ENCODE peak calls at places on chromosomes 7 and 10, in four cellular contexts. One of them, this sample, is unnamed.

GRCh38 chr10:34473174-34474059 is 341.7 kb downstream of the PARD3 start:
- DNase-seq in CD8-positive, alpha-beta T cell: no peak
- DNase-seq in vagina: no peak
- DNase-seq in ovary: no peak
- DNase-seq in this sample: no peak

GRCh38 chr7:115068220-115068619 is 146.3 kb downstream of the MDFIC start:
- DNase-seq in ovary: no peak
- DNase-seq in vagina: no peak
- DNase-seq in CD8-positive, alpha-beta T cell: no peak
- DNase-seq in this sample: no peak

GRCh38 chr10:6020806-6021205 is 41.4 kb downstream of the IL2RA start:
- DNase-seq in CD8-positive, alpha-beta T cell: no peak
- DNase-seq in vagina: no peak
- DNase-seq in ovary: no peak
- DNase-seq in this sample: peak; percentile 52

GRCh38 chr7:121953601-121954000 is 80.6 kb downstream of the PTPRZ1 start:
- DNase-seq in ovary: no peak
- DNase-seq in vagina: no peak
- DNase-seq in CD8-positive, alpha-beta T cell: no peak
- DNase-seq in this sample: no peak

GRCh38 chr7:44634839-44635591 is 28.6 kb downstream of the OGDH start:
- DNase-seq in vagina: no peak
- DNase-seq in ovary: no peak
- DNase-seq in CD8-positive, alpha-beta T cell: no peak
- DNase-seq in this sample: peak; percentile 89

GRCh38 chr10:59678884-59679301 is 30.8 kb downstream of the SLC16A9 start:
- DNase-seq in vagina: no peak
- DNase-seq in ovary: no peak
- DNase-seq in CD8-positive, alpha-beta T cell: no peak
- DNase-seq in this sample: no peak

GRCh38 chr7:155512246-155512887 is 34.0 kb downstream of the CNPY1 start:
- DNase-seq in ovary: no peak
- DNase-seq in CD8-positive, alpha-beta T cell: no peak
- DNase-seq in vagina: no peak
- DNase-seq in this sample: no peak

GRCh38 chr10:95457319-95457886 is 103.8 kb downstream of the SORBS1 start:
- DNase-seq in ovary: no peak
- DNase-seq in vagina: no peak
- DNase-seq in CD8-positive, alpha-beta T cell: no peak
- DNase-seq in this sample: no peak

GRCh38 chr10:121804460-121804859 is 123.4 kb downstream of the ATE1 start:
- DNase-seq in vagina: no peak
- DNase-seq in ovary: no peak
- DNase-seq in CD8-positive, alpha-beta T cell: no peak
- DNase-seq in this sample: no peak

GRCh38 chr7:133061357-133061756 is 20.5 kb downstream of the CHCHD3 start:
- DNase-seq in CD8-positive, alpha-beta T cell: no peak
- DNase-seq in vagina: no peak
- DNase-seq in ovary: no peak
- DNase-seq in this sample: no peak

GRCh38 chr10:69684020-69684980 is 54.3 kb downstream of the FAM241B start:
- DNase-seq in ovary: peak; percentile 34
- DNase-seq in vagina: no peak
- DNase-seq in CD8-positive, alpha-beta T cell: no peak
- DNase-seq in this sample: no peak

GRCh38 chr10:117926491-117926890 is 120.2 kb downstream of the RAB11FIP2 start:
- DNase-seq in ovary: no peak
- DNase-seq in vagina: peak; percentile 13
- DNase-seq in CD8-positive, alpha-beta T cell: no peak
- DNase-seq in this sample: no peak

GRCh38 chr10:60048146-60048545 is 141.8 kb upstream of the CCDC6 start:
- DNase-seq in CD8-positive, alpha-beta T cell: no peak
- DNase-seq in ovary: no peak
- DNase-seq in vagina: no peak
- DNase-seq in this sample: no peak

GRCh38 chr7:149782682-149783345 is 9.4 kb upstream of the ZNF467 start:
- DNase-seq in CD8-positive, alpha-beta T cell: no peak
- DNase-seq in vagina: no peak
- DNase-seq in ovary: no peak
- DNase-seq in this sample: no peak

GRCh38 chr10:53111529-53111928 is 338.9 kb upstream of the MBL2 start:
- DNase-seq in CD8-positive, alpha-beta T cell: no peak
- DNase-seq in vagina: no peak
- DNase-seq in ovary: no peak
- DNase-seq in this sample: no peak

GRCh38 chr10:121157998-121158397 is 306.8 kb downstream of the WDR11 start:
- DNase-seq in vagina: no peak
- DNase-seq in ovary: no peak
- DNase-seq in CD8-positive, alpha-beta T cell: no peak
- DNase-seq in this sample: no peak

GRCh38 chr7:26340476-26341018 is 48.9 kb downstream of the SNX10 start:
- DNase-seq in vagina: no peak
- DNase-seq in CD8-positive, alpha-beta T cell: no peak
- DNase-seq in ovary: no peak
- DNase-seq in this sample: no peak

GRCh38 chr7:94584113-94584512 is 71.8 kb downstream of the SGCE start:
- DNase-seq in ovary: no peak
- DNase-seq in CD8-positive, alpha-beta T cell: no peak
- DNase-seq in vagina: no peak
- DNase-seq in this sample: no peak

GRCh38 chr10:119302591-119303253 is 95.4 kb downstream of the GRK5 start:
- DNase-seq in ovary: no peak
- DNase-seq in CD8-positive, alpha-beta T cell: no peak
- DNase-seq in vagina: no peak
- DNase-seq in this sample: no peak

GRCh38 chr7:47634273-47634672 is 52.4 kb upstream of the TNS3 start:
- DNase-seq in CD8-positive, alpha-beta T cell: no peak
- DNase-seq in vagina: no peak
- DNase-seq in ovary: no peak
- DNase-seq in this sample: no peak

GRCh38 chr7:31492086-31492485 is 21.8 kb upstream of the ITPRID1 start:
- DNase-seq in CD8-positive, alpha-beta T cell: no peak
- DNase-seq in ovary: no peak
- DNase-seq in vagina: no peak
- DNase-seq in this sample: no peak

GRCh38 chr10:70266056-70266455 is 17.7 kb downstream of the NPFFR1 start:
- DNase-seq in CD8-positive, alpha-beta T cell: no peak
- DNase-seq in ovary: no peak
- DNase-seq in vagina: no peak
- DNase-seq in this sample: no peak

GRCh38 chr10:58220769-58221448 is 46.8 kb downstream of the IPMK start:
- DNase-seq in vagina: no peak
- DNase-seq in CD8-positive, alpha-beta T cell: no peak
- DNase-seq in ovary: no peak
- DNase-seq in this sample: no peak

GRCh38 chr7:84042110-84042539 is 152.5 kb downstream of the SEMA3A start:
- DNase-seq in CD8-positive, alpha-beta T cell: no peak
- DNase-seq in ovary: no peak
- DNase-seq in vagina: no peak
- DNase-seq in this sample: no peak

GRCh38 chr10:31520982-31521381 is 202.0 kb downstream of the ZEB1 start:
- DNase-seq in vagina: no peak
- DNase-seq in ovary: no peak
- DNase-seq in CD8-positive, alpha-beta T cell: no peak
- DNase-seq in this sample: no peak

GRCh38 chr7:139570119-139570518 is 46.6 kb downstream of the CLEC2L start:
- DNase-seq in vagina: peak; percentile 56
- DNase-seq in ovary: no peak
- DNase-seq in CD8-positive, alpha-beta T cell: no peak
- DNase-seq in this sample: no peak

GRCh38 chr7:38796636-38797501 is 112.1 kb downstream of the VPS41 start:
- DNase-seq in CD8-positive, alpha-beta T cell: peak; percentile 53
- DNase-seq in ovary: peak; percentile 20
- DNase-seq in vagina: no peak
- DNase-seq in this sample: peak; percentile 51

GRCh38 chr10:79446451-79447020 is 1.1 kb upstream of the ZCCHC24 start:
- DNase-seq in ovary: peak; percentile 84
- DNase-seq in CD8-positive, alpha-beta T cell: peak; percentile 29
- DNase-seq in vagina: peak; percentile 92
- DNase-seq in this sample: peak; percentile 67
- H3K4me3 ChIP-seq in ovary: peak overlapping the region; percentile 99
- H3K4me3 ChIP-seq in CD8-positive, alpha-beta T cell: peak overlapping the region; percentile 59
- H3K4me3 ChIP-seq in vagina: peak overlapping the region; percentile 86
- H3K4me3 ChIP-seq in this sample: peak overlapping the region; percentile 89

GRCh38 chr7:74349621-74350020 is 60.4 kb downstream of the CLIP2 start:
- DNase-seq in vagina: no peak
- DNase-seq in CD8-positive, alpha-beta T cell: no peak
- DNase-seq in ovary: no peak
- DNase-seq in this sample: no peak
- H3K27ac ChIP-seq in vagina: no peak overlapping the region
- H3K27ac ChIP-seq in CD8-positive, alpha-beta T cell: no peak overlapping the region
- H3K27ac ChIP-seq in ovary: no peak overlapping the region
- H3K27ac ChIP-seq in this sample: no peak overlapping the region

GRCh38 chr7:77699056-77699455 is 2.8 kb downstream of the RSBN1L start:
- DNase-seq in vagina: no peak
- DNase-seq in ovary: no peak
- DNase-seq in CD8-positive, alpha-beta T cell: no peak
- DNase-seq in this sample: no peak

GRCh38 chr7:77697535-77697831 is 1.2 kb downstream of the RSBN1L start:
- DNase-seq in vagina: no peak
- DNase-seq in CD8-positive, alpha-beta T cell: no peak
- DNase-seq in ovary: no peak
- DNase-seq in this sample: no peak

GRCh38 chr7:77698042-77698625 is 1.9 kb downstream of the RSBN1L start:
- DNase-seq in ovary: no peak
- DNase-seq in CD8-positive, alpha-beta T cell: no peak
- DNase-seq in vagina: no peak
- DNase-seq in this sample: no peak

GRCh38 chr7:77696057-77696642 is at the start of gene RSBN1L:
- DNase-seq in CD8-positive, alpha-beta T cell: peak; percentile 98
- DNase-seq in vagina: peak; percentile 99
- DNase-seq in ovary: peak; percentile 98
- DNase-seq in this sample: peak; percentile 98

GRCh38 chr7:77696643-77697534 is 630 bp downstream of the RSBN1L start:
- DNase-seq in vagina: no peak
- DNase-seq in ovary: peak; percentile 74
- DNase-seq in CD8-positive, alpha-beta T cell: peak; percentile 61
- DNase-seq in this sample: peak; percentile 55
- H3K4me1 ChIP-seq in vagina: peaks cover 69% of the 10 kb centered on the region
- H3K4me1 ChIP-seq in ovary: peaks cover 13% of the 10 kb centered on the region
- H3K4me1 ChIP-seq in CD8-positive, alpha-beta T cell: peaks cover 27% of the 10 kb centered on the region
- H3K4me1 ChIP-seq in this sample: peaks cover 10% of the 10 kb centered on the region

GRCh38 chr10:10911035-10911434 is 106.6 kb upstream of the CELF2 start:
- DNase-seq in vagina: no peak
- DNase-seq in ovary: no peak
- DNase-seq in CD8-positive, alpha-beta T cell: no peak
- DNase-seq in this sample: no peak
- H3K4me3 ChIP-seq in vagina: peak overlapping the region; percentile 28
- H3K4me3 ChIP-seq in ovary: peak overlapping the region; percentile 12
- H3K4me3 ChIP-seq in CD8-positive, alpha-beta T cell: no peak overlapping the region
- H3K4me3 ChIP-seq in this sample: no peak overlapping the region

DNA sequence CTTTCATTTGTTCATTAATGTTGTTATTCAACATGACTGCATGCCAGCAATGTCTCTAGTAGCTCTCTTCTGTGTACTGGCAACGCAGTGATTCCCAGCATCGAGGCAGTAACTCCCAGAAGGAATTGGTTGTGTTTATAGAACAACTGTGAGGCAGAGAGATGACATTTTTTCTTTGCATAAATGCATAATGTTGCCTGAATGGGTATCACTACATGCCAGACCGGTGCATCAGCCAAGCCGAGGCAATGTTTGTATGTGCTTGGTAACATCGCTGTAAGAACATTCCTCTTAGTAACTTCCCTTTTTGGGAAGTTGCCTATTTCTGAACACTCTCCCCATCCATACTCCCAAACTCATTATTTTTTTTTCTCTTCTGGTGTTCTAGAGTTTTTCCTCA is 182.9 kb downstream of the HTR7 start:
- DNase-seq in ovary: no peak
- DNase-seq in vagina: no peak
- DNase-seq in CD8-positive, alpha-beta T cell: no peak
- DNase-seq in this sample: peak; percentile 51
- H3K27ac ChIP-seq in ovary: no peak overlapping the region
- H3K27ac ChIP-seq in vagina: no peak overlapping the region
- H3K27ac ChIP-seq in CD8-positive, alpha-beta T cell: no peak overlapping the region
- H3K27ac ChIP-seq in this sample: peak overlapping the region; percentile 30

GRCh38 chr7:108374899-108375298 is 81.3 kb downstream of the NRCAM start:
- DNase-seq in ovary: no peak
- DNase-seq in vagina: no peak
- DNase-seq in CD8-positive, alpha-beta T cell: no peak
- DNase-seq in this sample: no peak
- H3K4me1 ChIP-seq in ovary: no peaks in the 10 kb centered on the region
- H3K4me1 ChIP-seq in vagina: no peaks in the 10 kb centered on the region
- H3K4me1 ChIP-seq in CD8-positive, alpha-beta T cell: no peaks in the 10 kb centered on the region
- H3K4me1 ChIP-seq in this sample: no peaks in the 10 kb centered on the region

DNA sequence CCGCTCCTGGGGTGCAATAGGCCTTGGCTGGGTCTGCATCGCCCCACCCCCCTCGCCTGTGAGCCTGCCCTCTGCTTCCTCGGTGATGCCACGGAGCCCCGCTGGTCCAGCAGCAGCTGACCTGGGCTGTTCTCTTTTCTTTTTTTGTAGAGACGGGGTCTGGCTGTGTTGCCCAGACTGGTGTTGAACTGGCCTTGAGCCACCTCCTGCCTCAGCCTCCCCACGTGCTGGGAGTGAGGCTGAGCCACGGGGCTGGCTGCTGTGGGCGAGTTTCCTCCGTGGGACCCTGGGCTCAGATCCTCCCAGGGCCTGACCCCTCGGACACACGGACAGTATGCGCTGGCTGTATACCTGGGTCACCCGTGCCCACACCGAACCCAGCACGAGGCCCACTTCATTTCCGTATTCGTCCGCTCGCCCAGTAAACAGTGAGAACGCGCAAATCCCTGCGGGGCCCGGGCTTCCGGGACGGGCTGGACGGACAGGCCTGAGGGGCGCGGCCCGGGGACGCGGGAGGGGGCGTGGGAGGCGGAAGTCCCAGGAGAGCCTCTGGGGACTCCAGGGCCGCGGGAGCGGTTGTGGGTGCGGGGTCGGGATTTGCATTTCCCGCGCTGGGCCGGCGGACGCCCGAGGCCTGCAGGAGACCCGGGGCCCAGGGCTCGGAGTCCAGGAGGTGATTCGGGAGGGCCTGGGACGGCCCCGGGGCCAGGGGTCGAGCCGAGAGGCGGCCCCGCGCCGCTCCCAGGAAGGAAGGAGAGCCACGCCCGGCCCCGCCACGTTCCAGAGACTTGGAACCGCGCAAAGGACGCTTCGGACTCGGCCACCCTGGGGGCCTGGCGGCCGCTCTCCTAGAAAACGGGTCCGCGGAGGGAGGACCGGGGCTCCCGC is 57.8 kb upstream of the DNAJB6 start:
- DNase-seq in ovary: peak; percentile 33
- DNase-seq in vagina: no peak
- DNase-seq in CD8-positive, alpha-beta T cell: no peak
- DNase-seq in this sample: no peak
- H3K4me3 ChIP-seq in ovary: peak overlapping the region; percentile 40
- H3K4me3 ChIP-seq in vagina: peak overlapping the region; percentile 57
- H3K4me3 ChIP-seq in CD8-positive, alpha-beta T cell: no peak overlapping the region
- H3K4me3 ChIP-seq in this sample: no peak overlapping the region

GRCh38 chr7:22110881-22111280 is 165.2 kb upstream of the CDCA7L start:
- DNase-seq in CD8-positive, alpha-beta T cell: no peak
- DNase-seq in vagina: no peak
- DNase-seq in ovary: no peak
- DNase-seq in this sample: no peak
- H3K27ac ChIP-seq in CD8-positive, alpha-beta T cell: no peak overlapping the region
- H3K27ac ChIP-seq in vagina: no peak overlapping the region
- H3K27ac ChIP-seq in ovary: no peak overlapping the region
- H3K27ac ChIP-seq in this sample: no peak overlapping the region

GRCh38 chr10:103367782-103368518 is at the start of gene TAF5:
- DNase-seq in CD8-positive, alpha-beta T cell: peak; percentile 90
- DNase-seq in ovary: peak; percentile 90
- DNase-seq in vagina: peak; percentile 91
- DNase-seq in this sample: peak; percentile 92

GRCh38 chr10:103374263-103374662 is 6.5 kb downstream of the TAF5 start:
- DNase-seq in vagina: no peak
- DNase-seq in CD8-positive, alpha-beta T cell: no peak
- DNase-seq in ovary: no peak
- DNase-seq in this sample: no peak

GRCh38 chr10:103373544-103373943 is 5.8 kb downstream of the TAF5 start:
- DNase-seq in vagina: no peak
- DNase-seq in CD8-positive, alpha-beta T cell: no peak
- DNase-seq in ovary: no peak
- DNase-seq in this sample: no peak
- H3K4me1 ChIP-seq in vagina: peaks cover 22% of the 10 kb centered on the region
- H3K4me1 ChIP-seq in CD8-positive, alpha-beta T cell: peaks cover 12% of the 10 kb centered on the region
- H3K4me1 ChIP-seq in ovary: peaks cover 5% of the 10 kb centered on the region
- H3K4me1 ChIP-seq in this sample: peaks cover 7% of the 10 kb centered on the region